ENCODE peak calls at places on chromosomes 13 and 19, in nine cellular contexts. B is kidney glomerular epithelial cell; R is midbrain; H is occipital lobe; F is CD4-positive, alpha-beta T cell; P is stimulated activated CD8-positive, alpha-beta memory T cell treated with anti-CD3 and anti-CD28 coated beads, Interleukin-7, amount 100 ng/mL, for 48 hours; J is activated T-cell treated with anti-CD3 and anti-CD28 coated beads, Interleukin-2, amount 50 U/mL, for 72 hours; G is RWPE2; I is NCI-H1694. Z is an unnamed sample.

GRCh38 chr19:41353466-41354342 is at the start of gene TGFB1:
- DNase-seq in R (peak), P (peak), H (peak), B (peak), I (peak), J (peak), G (peak), F (peak), Z (peak)

GRCh38 chr19:1929051-1929742 is 11.8 kb upstream of the CSNK1G2 start:
- DNase-seq in P (peak), J (peak), G (peak), I (peak), H (no peak), R (peak), F (peak), B (peak), Z (peak)

GRCh38 chr13:111846396-111847174 is 220.4 kb upstream of the SOX1 start:
- DNase-seq in I (no peak), G (no peak), P (no peak), F (no peak), B (no peak), J (no peak), H (no peak), R (no peak), Z (no peak)

GRCh38 chr13:43473437-43473836 is 313.3 kb downstream of the ENOX1 start:
- DNase-seq in H (no peak), I (peak), J (no peak), F (no peak), R (no peak), G (no peak), P (no peak), B (no peak), Z (no peak)

GRCh38 chr13:106650690-106651205 is 82.8 kb upstream of the ARGLU1 start:
- DNase-seq in J (no peak), F (no peak), P (no peak), G (no peak), B (no peak), I (no peak), R (no peak), H (no peak), Z (no peak)

GRCh38 chr13:49716615-49717014 is 25.3 kb upstream of the EBPL start:
- DNase-seq in P (no peak), G (no peak), R (no peak), I (no peak), J (no peak), F (no peak), H (no peak), B (no peak), Z (no peak)

GRCh38 chr13:27918041-27918917 is 1.5 kb upstream of the PDX1 start:
- DNase-seq in R (no peak), I (no peak), B (no peak), G (no peak), P (no peak), J (peak), H (no peak), F (no peak), Z (no peak)

GRCh38 chr13:79589605-79590511 is 108.9 kb downstream of the NDFIP2 start:
- DNase-seq in G (no peak), J (no peak), B (no peak), I (no peak), F (no peak), P (no peak), H (no peak), R (no peak), Z (peak)

GRCh38 chr13:38386421-38386820 is 36.8 kb downstream of the UFM1 start:
- DNase-seq in P (no peak), I (no peak), B (no peak), G (no peak), R (no peak), H (no peak), J (no peak), F (no peak), Z (peak)

GRCh38 chr19:47391510-47392223 is 27.7 kb downstream of the MEIS3 start:
- DNase-seq in F (peak), B (peak), I (peak), G (no peak), P (peak), H (peak), R (peak), J (peak), Z (peak)

GRCh38 chr13:101258071-101258470 is 158.2 kb downstream of the NALCN start:
- DNase-seq in B (peak), J (peak), P (peak), R (no peak), H (no peak), G (no peak), F (no peak), I (no peak), Z (peak)

GRCh38 chr19:5075603-5076002 is 106.7 kb downstream of the KDM4B start:
- DNase-seq in J (peak), P (peak), B (no peak), H (no peak), I (no peak), R (no peak), G (no peak), F (no peak), Z (no peak)

GRCh38 chr19:55161571-55162322 is 4.2 kb upstream of the TNNI3 start:
- DNase-seq in J (no peak), G (no peak), I (no peak), B (no peak), P (no peak), R (no peak), H (no peak), F (no peak), Z (no peak)

GRCh38 chr19:3343619-3344502 is 22.5 kb upstream of the NFIC start:
- DNase-seq in H (peak), J (peak), R (peak), B (no peak), G (peak), I (peak), P (no peak), F (peak), Z (peak)

GRCh38 chr19:8334458-8335342 is 8.4 kb downstream of the KANK3 start:
- DNase-seq in P (no peak), R (no peak), I (no peak), H (no peak), B (no peak), F (no peak), J (peak), G (no peak), Z (peak)

GRCh38 chr13:60261432-60262351 is 98.0 kb upstream of the DIAPH3 start:
- DNase-seq in G (no peak), B (no peak), H (no peak), P (no peak), R (no peak), I (no peak), F (no peak), J (no peak), Z (no peak)

GRCh38 chr13:89763011-89763410 is 1584.5 kb upstream of the MIR17HG start:
- DNase-seq in H (no peak), F (no peak), B (no peak), G (no peak), P (no peak), R (no peak), I (no peak), J (no peak), Z (peak)

GRCh38 chr19:14027856-14028450 is at the start of gene RLN3:
- DNase-seq in I (no peak), P (no peak), F (no peak), B (no peak), H (no peak), R (no peak), J (no peak), G (no peak), Z (no peak)